ENCODE peak calls at places on chromosome 22, in five cellular contexts. T, P, G, S and V are unnamed samples.

GRCh38 chr22:36156515-36157419 is 3.8 kb downstream of the APOL3 start:
- DNase-seq in T (peak), P (peak), G (no peak), S (peak), V (peak)

GRCh38 chr22:24601217-24602104 is 1.5 kb upstream of the GGT1 start:
- DNase-seq in T (no peak), P (no peak), G (no peak), S (no peak), V (no peak)

GRCh38 chr22:42648368-42649260 is 578 bp downstream of the CYB5R3 start:
- DNase-seq in T (peak), P (peak), G (no peak), S (peak), V (no peak)

GRCh38 chr22:49363526-49364230 is 464.0 kb downstream of the BRD1 start:
- DNase-seq in T (no peak), P (no peak), G (no peak), S (no peak), V (no peak)

GRCh38 chr22:36350751-36351594 is 36.8 kb downstream of the MYH9 start:
- DNase-seq in T (no peak), P (peak), G (no peak), S (peak), V (peak)

GRCh38 chr22:44668190-44668885 is 33.7 kb upstream of the PRR5 start:
- DNase-seq in T (no peak), P (peak), G (no peak), S (no peak), V (no peak)

GRCh38 chr22:42821386-42821785 is 35.7 kb downstream of the ARFGAP3 start:
- DNase-seq in T (no peak), P (no peak), G (no peak), S (no peak), V (no peak)

GRCh38 chr22:20053407-20054033 is 26.5 kb upstream of the DGCR8 start:
- DNase-seq in T (no peak), P (no peak), G (no peak), S (no peak), V (no peak)

GRCh38 chr22:19169002-19169946 is 9.3 kb downstream of the SLC25A1 start:
- DNase-seq in T (no peak), P (no peak), G (no peak), S (no peak), V (no peak)

GRCh38 chr22:44625981-44626687 is 75.9 kb upstream of the PRR5 start:
- DNase-seq in T (peak), P (peak), G (no peak), S (peak), V (peak)

GRCh38 chr22:41517172-41518047 is 26.9 kb downstream of the POLR3H start:
- DNase-seq in T (peak), P (peak), G (no peak), S (peak), V (peak)

GRCh38 chr22:37276771-37277170 is 5.5 kb upstream of the CYTH4 start:
- DNase-seq in T (no peak), P (no peak), G (no peak), S (no peak), V (no peak)

GRCh38 chr22:24156146-24156914 is 25.0 kb upstream of the SUSD2 start:
- DNase-seq in T (peak), P (peak), G (no peak), S (no peak), V (no peak)

GRCh38 chr22:23882370-23882769 is 11.8 kb upstream of the MIF start:
- DNase-seq in T (no peak), P (no peak), G (no peak), S (no peak), V (no peak)

GRCh38 chr22:27881404-27881803 is 37.7 kb downstream of the PITPNB start:
- DNase-seq in T (no peak), P (peak), G (no peak), S (peak), V (peak)

GRCh38 chr22:36926721-36927435 is 13.4 kb downstream of the CSF2RB start:
- DNase-seq in T (no peak), P (no peak), G (no peak), S (no peak), V (no peak)

GRCh38 chr22:49576241-49577141 is 251.2 kb downstream of the BRD1 start:
- DNase-seq in T (no peak), P (no peak), G (no peak), S (no peak), V (no peak)

GRCh38 chr22:49014227-49015201 is 813.2 kb downstream of the BRD1 start:
- DNase-seq in T (no peak), P (no peak), G (no peak), S (no peak), V (no peak)

GRCh38 chr22:50260434-50260800 is 1.1 kb downstream of the MAPK12 start:
- DNase-seq in T (no peak), P (no peak), G (no peak), S (no peak), V (no peak)

GRCh38 chr22:25357606-25358420 is 138.4 kb downstream of the CRYBB2 start:
- DNase-seq in T (no peak), P (peak), G (no peak), S (no peak), V (no peak)

GRCh38 chr22:47189056-47189916 is 426.8 kb downstream of the TBC1D22A start:
- DNase-seq in T (no peak), P (peak), G (no peak), S (no peak), V (no peak)

GRCh38 chr22:23233746-23234408 is 53.6 kb downstream of the BCR start:
- DNase-seq in T (peak), P (peak), G (no peak), S (no peak), V (no peak)

GRCh38 chr22:39236321-39237275 is 8.2 kb downstream of the PDGFB start:
- DNase-seq in T (no peak), P (no peak), G (no peak), S (no peak), V (no peak)

GRCh38 chr22:50218996-50219727 is 18.4 kb downstream of the SELENOO start:
- DNase-seq in T (no peak), P (peak), G (no peak), S (peak), V (peak)

GRCh38 chr22:35257321-35258143 is at the start of gene HMGXB4:
- DNase-seq in T (peak), P (peak), G (peak), S (peak), V (peak)

GRCh38 chr22:46908641-46909107 is 146.2 kb downstream of the TBC1D22A start:
- DNase-seq in T (no peak), P (no peak), G (no peak), S (no peak), V (no peak)

GRCh38 chr22:20611418-20611817 is 104.0 kb downstream of the MED15 start:
- DNase-seq in T (no peak), P (no peak), G (no peak), S (no peak), V (no peak)

GRCh38 chr22:18983120-18983651 is 47.1 kb upstream of the PRODH start:
- DNase-seq in T (no peak), P (no peak), G (no peak), S (no peak), V (no peak)

GRCh38 chr22:39303892-39304671 is 15.3 kb downstream of the RPL3 start:
- DNase-seq in T (no peak), P (no peak), G (no peak), S (no peak), V (no peak)

GRCh38 chr22:40627612-40628011 is 8.9 kb downstream of the MRTFA start:
- DNase-seq in T (no peak), P (no peak), G (no peak), S (no peak), V (no peak)

GRCh38 chr22:22578702-22579424 is 19.8 kb upstream of the PRAME start:
- DNase-seq in T (no peak), P (no peak), G (no peak), S (no peak), V (no peak)

GRCh38 chr22:31647066-31647465 is 14.9 kb downstream of the PISD start:
- DNase-seq in T (no peak), P (no peak), G (no peak), S (no peak), V (no peak)

GRCh38 chr22:28594784-28595324 is 84.8 kb downstream of the TTC28 start:
- DNase-seq in T (no peak), P (no peak), G (no peak), S (no peak), V (no peak)